ENCODE peak calls at places on chromosomes 3 and 15, in seven cellular contexts. One of them, this sample, is unnamed.

GRCh38 chr3:123067689-123068226 is 933 bp downstream of the PDIA5 start:
- DNase-seq in progenitor cell of endocrine pancreas: no peak
- DNase-seq in CD8-positive, alpha-beta T cell: no peak
- DNase-seq in HFFc6: no peak
- DNase-seq in mucosa of descending colon: no peak
- DNase-seq in AG04449: no peak
- DNase-seq in left ventricle myocardium inferior: no peak
- DNase-seq in this sample: no peak

GRCh38 chr3:101065962-101066361 is 72.7 kb upstream of the ABI3BP start:
- DNase-seq in HFFc6: peak; percentile 91
- DNase-seq in AG04449: peak; percentile 80
- DNase-seq in mucosa of descending colon: no peak
- DNase-seq in left ventricle myocardium inferior: no peak
- DNase-seq in CD8-positive, alpha-beta T cell: no peak
- DNase-seq in progenitor cell of endocrine pancreas: no peak
- DNase-seq in this sample: no peak

GRCh38 chr3:101646726-101647125 is 30.2 kb downstream of the ZBTB11 start:
- DNase-seq in CD8-positive, alpha-beta T cell: no peak
- DNase-seq in mucosa of descending colon: no peak
- DNase-seq in progenitor cell of endocrine pancreas: no peak
- DNase-seq in HFFc6: peak; percentile 44
- DNase-seq in left ventricle myocardium inferior: no peak
- DNase-seq in AG04449: no peak
- DNase-seq in this sample: no peak

GRCh38 chr3:157755254-157755653 is 252.0 kb upstream of the VEPH1 start:
- DNase-seq in mucosa of descending colon: no peak
- DNase-seq in AG04449: no peak
- DNase-seq in HFFc6: no peak
- DNase-seq in CD8-positive, alpha-beta T cell: no peak
- DNase-seq in left ventricle myocardium inferior: no peak
- DNase-seq in progenitor cell of endocrine pancreas: no peak
- DNase-seq in this sample: no peak

GRCh38 chr3:195140816-195141793 is 129.9 kb downstream of the XXYLT1 start:
- DNase-seq in progenitor cell of endocrine pancreas: no peak
- DNase-seq in CD8-positive, alpha-beta T cell: no peak
- DNase-seq in mucosa of descending colon: no peak
- DNase-seq in AG04449: no peak
- DNase-seq in left ventricle myocardium inferior: no peak
- DNase-seq in HFFc6: no peak
- DNase-seq in this sample: no peak

GRCh38 chr15:79243723-79244122 is 38.8 kb upstream of the ANKRD34C start:
- DNase-seq in progenitor cell of endocrine pancreas: no peak
- DNase-seq in mucosa of descending colon: no peak
- DNase-seq in AG04449: no peak
- DNase-seq in left ventricle myocardium inferior: peak; percentile 40
- DNase-seq in CD8-positive, alpha-beta T cell: no peak
- DNase-seq in HFFc6: no peak
- DNase-seq in this sample: no peak

GRCh38 chr15:52060511-52060910 is 41.5 kb downstream of the MAPK6 start:
- DNase-seq in CD8-positive, alpha-beta T cell: no peak
- DNase-seq in progenitor cell of endocrine pancreas: no peak
- DNase-seq in HFFc6: no peak
- DNase-seq in AG04449: no peak
- DNase-seq in mucosa of descending colon: no peak
- DNase-seq in left ventricle myocardium inferior: no peak
- DNase-seq in this sample: no peak

GRCh38 chr3:78894787-78895186 is 873.0 kb downstream of the ROBO1 start:
- DNase-seq in HFFc6: no peak
- DNase-seq in progenitor cell of endocrine pancreas: no peak
- DNase-seq in AG04449: no peak
- DNase-seq in CD8-positive, alpha-beta T cell: no peak
- DNase-seq in mucosa of descending colon: no peak
- DNase-seq in left ventricle myocardium inferior: no peak
- DNase-seq in this sample: no peak

GRCh38 chr3:38549486-38549885 is 53.3 kb downstream of the EXOG start:
- DNase-seq in HFFc6: no peak
- DNase-seq in progenitor cell of endocrine pancreas: no peak
- DNase-seq in CD8-positive, alpha-beta T cell: no peak
- DNase-seq in mucosa of descending colon: no peak
- DNase-seq in left ventricle myocardium inferior: no peak
- DNase-seq in AG04449: no peak
- DNase-seq in this sample: no peak

GRCh38 chr3:190721330-190721729 is 141.2 kb downstream of the GMNC start:
- DNase-seq in AG04449: no peak
- DNase-seq in CD8-positive, alpha-beta T cell: no peak
- DNase-seq in left ventricle myocardium inferior: no peak
- DNase-seq in mucosa of descending colon: no peak
- DNase-seq in HFFc6: no peak
- DNase-seq in progenitor cell of endocrine pancreas: no peak
- DNase-seq in this sample: no peak

GRCh38 chr3:73999501-73999900 is 374.8 kb upstream of the PDZRN3 start:
- DNase-seq in left ventricle myocardium inferior: no peak
- DNase-seq in AG04449: no peak
- DNase-seq in CD8-positive, alpha-beta T cell: no peak
- DNase-seq in progenitor cell of endocrine pancreas: no peak
- DNase-seq in mucosa of descending colon: no peak
- DNase-seq in HFFc6: peak; percentile 1
- DNase-seq in this sample: no peak

GRCh38 chr15:42239528-42240245 is 31.6 kb upstream of the VPS39 start:
- DNase-seq in AG04449: peak; percentile 19
- DNase-seq in mucosa of descending colon: no peak
- DNase-seq in progenitor cell of endocrine pancreas: no peak
- DNase-seq in left ventricle myocardium inferior: no peak
- DNase-seq in HFFc6: peak; percentile 2
- DNase-seq in CD8-positive, alpha-beta T cell: no peak
- DNase-seq in this sample: no peak

GRCh38 chr3:136263251-136263650 is 13.1 kb downstream of the PCCB start:
- DNase-seq in left ventricle myocardium inferior: no peak
- DNase-seq in progenitor cell of endocrine pancreas: no peak
- DNase-seq in mucosa of descending colon: no peak
- DNase-seq in CD8-positive, alpha-beta T cell: no peak
- DNase-seq in HFFc6: no peak
- DNase-seq in AG04449: no peak
- DNase-seq in this sample: no peak

GRCh38 chr3:59052803-59053411 is 3.1 kb upstream of the CFAP20DC start:
- DNase-seq in mucosa of descending colon: no peak
- DNase-seq in left ventricle myocardium inferior: no peak
- DNase-seq in AG04449: no peak
- DNase-seq in CD8-positive, alpha-beta T cell: no peak
- DNase-seq in HFFc6: peak; percentile 47
- DNase-seq in progenitor cell of endocrine pancreas: no peak
- DNase-seq in this sample: no peak

GRCh38 chr3:128505771-128506170 is 12.8 kb upstream of the GATA2 start:
- DNase-seq in AG04449: no peak
- DNase-seq in mucosa of descending colon: no peak
- DNase-seq in CD8-positive, alpha-beta T cell: no peak
- DNase-seq in left ventricle myocardium inferior: no peak
- DNase-seq in HFFc6: no peak
- DNase-seq in progenitor cell of endocrine pancreas: no peak
- DNase-seq in this sample: no peak

GRCh38 chr15:70087708-70088352 is 9.9 kb downstream of the TLE3 start:
- DNase-seq in CD8-positive, alpha-beta T cell: no peak
- DNase-seq in progenitor cell of endocrine pancreas: no peak
- DNase-seq in AG04449: no peak
- DNase-seq in left ventricle myocardium inferior: no peak
- DNase-seq in HFFc6: no peak
- DNase-seq in mucosa of descending colon: no peak
- DNase-seq in this sample: no peak

GRCh38 chr15:82044373-82045178 is 1.2 kb downstream of the MEX3B start:
- DNase-seq in progenitor cell of endocrine pancreas: peak; percentile 30
- DNase-seq in mucosa of descending colon: peak; percentile 55
- DNase-seq in CD8-positive, alpha-beta T cell: no peak
- DNase-seq in HFFc6: peak; percentile 47
- DNase-seq in left ventricle myocardium inferior: peak; percentile 44
- DNase-seq in AG04449: peak; percentile 36
- DNase-seq in this sample: peak; percentile 51

GRCh38 chr3:133478624-133479023 is 78.8 kb downstream of the BFSP2 start:
- DNase-seq in CD8-positive, alpha-beta T cell: no peak
- DNase-seq in progenitor cell of endocrine pancreas: no peak
- DNase-seq in AG04449: no peak
- DNase-seq in left ventricle myocardium inferior: no peak
- DNase-seq in HFFc6: no peak
- DNase-seq in mucosa of descending colon: no peak
- DNase-seq in this sample: no peak

GRCh38 chr15:83206387-83206970 is 1.1 kb downstream of the HDGFL3 start:
- DNase-seq in progenitor cell of endocrine pancreas: no peak
- DNase-seq in mucosa of descending colon: no peak
- DNase-seq in left ventricle myocardium inferior: no peak
- DNase-seq in HFFc6: no peak
- DNase-seq in AG04449: no peak
- DNase-seq in CD8-positive, alpha-beta T cell: no peak
- DNase-seq in this sample: no peak

GRCh38 chr15:63523306-63523990 is 19.1 kb downstream of the USP3 start:
- DNase-seq in CD8-positive, alpha-beta T cell: no peak
- DNase-seq in HFFc6: no peak
- DNase-seq in left ventricle myocardium inferior: no peak
- DNase-seq in AG04449: no peak
- DNase-seq in mucosa of descending colon: no peak
- DNase-seq in progenitor cell of endocrine pancreas: no peak
- DNase-seq in this sample: no peak

GRCh38 chr3:11172136-11172670 is 17.9 kb downstream of the HRH1 start:
- DNase-seq in HFFc6: no peak
- DNase-seq in mucosa of descending colon: no peak
- DNase-seq in progenitor cell of endocrine pancreas: no peak
- DNase-seq in CD8-positive, alpha-beta T cell: no peak
- DNase-seq in left ventricle myocardium inferior: no peak
- DNase-seq in AG04449: no peak
- DNase-seq in this sample: no peak

GRCh38 chr3:53162672-53163458 is 1.9 kb downstream of the PRKCD start:
- DNase-seq in mucosa of descending colon: peak; percentile 81
- DNase-seq in left ventricle myocardium inferior: no peak
- DNase-seq in CD8-positive, alpha-beta T cell: peak; percentile 33
- DNase-seq in HFFc6: no peak
- DNase-seq in progenitor cell of endocrine pancreas: no peak
- DNase-seq in AG04449: no peak
- DNase-seq in this sample: no peak

DNA sequence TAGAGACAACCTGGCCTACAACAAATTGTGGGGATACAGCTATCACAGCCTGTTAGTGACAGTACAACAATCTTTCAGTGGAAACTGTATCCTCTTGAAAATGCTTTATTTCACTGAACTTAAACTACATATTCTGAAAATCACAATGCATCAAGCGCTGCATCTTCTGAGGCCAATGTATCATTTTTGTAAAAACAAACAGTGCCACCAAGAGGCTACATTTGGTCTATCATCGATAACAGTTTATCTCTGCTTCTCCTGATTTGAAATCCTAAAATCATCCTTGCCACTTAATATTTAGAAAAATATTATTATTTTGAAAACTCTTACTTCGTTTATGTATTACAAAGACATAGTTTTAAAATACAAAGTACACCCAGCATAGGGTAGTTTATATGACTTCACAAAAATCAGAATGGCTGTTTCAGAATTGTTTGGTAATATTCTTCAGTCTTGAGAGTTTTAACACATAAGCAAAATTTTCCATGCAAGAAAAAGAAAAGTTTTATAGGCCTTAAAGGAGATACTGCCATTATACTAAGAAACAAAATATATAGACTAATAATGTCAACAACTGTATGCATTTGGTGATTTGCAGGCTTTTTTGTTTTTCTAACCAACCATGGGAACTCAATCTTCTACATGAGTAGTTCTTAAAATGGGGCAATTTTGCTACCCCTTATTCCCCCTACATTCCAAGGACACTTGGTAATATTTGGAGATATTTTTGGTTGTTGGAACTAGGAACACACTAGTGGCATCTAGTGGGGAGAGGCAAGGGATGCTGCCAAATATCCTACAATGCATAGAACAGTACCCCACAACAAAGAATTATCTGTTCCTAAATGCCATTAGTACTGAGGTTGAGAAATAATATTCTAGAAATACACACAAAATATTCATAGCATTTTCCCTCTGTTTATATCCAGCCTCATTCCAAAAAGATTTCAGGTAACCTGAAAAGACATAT is 42.3 kb downstream of the WDR72 start:
- DNase-seq in mucosa of descending colon: no peak
- DNase-seq in CD8-positive, alpha-beta T cell: no peak
- DNase-seq in AG04449: no peak
- DNase-seq in left ventricle myocardium inferior: no peak
- DNase-seq in HFFc6: no peak
- DNase-seq in progenitor cell of endocrine pancreas: no peak
- DNase-seq in this sample: no peak
- TF ChIP-seq CTCF in mucosa of descending colon: no peak
- TF ChIP-seq CTCF in CD8-positive, alpha-beta T cell: no peak
- TF ChIP-seq CTCF in AG04449: no peak
- TF ChIP-seq CTCF in left ventricle myocardium inferior: peak; percentile 50
- TF ChIP-seq CTCF in HFFc6: no peak
- TF ChIP-seq CTCF in progenitor cell of endocrine pancreas: peak; percentile 46
- TF ChIP-seq CTCF in this sample: peak; percentile 44

GRCh38 chr15:101413239-101413638 is 76.3 kb downstream of the PCSK6 start:
- DNase-seq in AG04449: no peak
- DNase-seq in left ventricle myocardium inferior: no peak
- DNase-seq in HFFc6: no peak
- DNase-seq in mucosa of descending colon: no peak
- DNase-seq in progenitor cell of endocrine pancreas: no peak
- DNase-seq in CD8-positive, alpha-beta T cell: no peak
- DNase-seq in this sample: no peak
- TF ChIP-seq CTCF in AG04449: no peak
- TF ChIP-seq CTCF in left ventricle myocardium inferior: no peak
- TF ChIP-seq CTCF in HFFc6: peak; percentile 47
- TF ChIP-seq CTCF in mucosa of descending colon: no peak
- TF ChIP-seq CTCF in progenitor cell of endocrine pancreas: peak; percentile 17
- TF ChIP-seq CTCF in CD8-positive, alpha-beta T cell: no peak
- TF ChIP-seq CTCF in this sample: no peak

DNA sequence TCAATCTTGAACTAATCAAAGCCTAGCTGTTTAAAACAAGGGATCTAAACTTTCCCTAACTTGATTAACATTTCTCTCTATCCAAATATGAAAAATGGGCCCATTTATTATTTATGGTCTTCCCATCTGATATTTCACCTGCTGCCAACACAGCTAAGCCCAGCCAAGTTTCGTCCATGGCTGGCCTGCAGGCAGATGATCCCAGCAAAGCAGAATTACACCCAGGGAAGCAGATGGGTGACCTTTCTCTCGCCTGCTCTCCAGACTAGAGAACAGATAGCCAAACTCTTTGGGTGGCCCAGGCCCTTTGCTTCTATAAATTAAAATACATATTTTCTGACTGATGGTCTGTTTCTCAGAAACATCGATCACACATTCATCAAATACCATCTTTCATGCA is 1038.8 kb downstream of the AGBL1 start:
- DNase-seq in HFFc6: no peak
- DNase-seq in mucosa of descending colon: no peak
- DNase-seq in left ventricle myocardium inferior: no peak
- DNase-seq in progenitor cell of endocrine pancreas: no peak
- DNase-seq in AG04449: no peak
- DNase-seq in CD8-positive, alpha-beta T cell: no peak
- DNase-seq in this sample: no peak
- TF ChIP-seq CTCF in HFFc6: no peak
- TF ChIP-seq CTCF in mucosa of descending colon: no peak
- TF ChIP-seq CTCF in left ventricle myocardium inferior: no peak
- TF ChIP-seq CTCF in progenitor cell of endocrine pancreas: no peak
- TF ChIP-seq CTCF in AG04449: no peak
- TF ChIP-seq CTCF in CD8-positive, alpha-beta T cell: no peak
- TF ChIP-seq CTCF in this sample: no peak

DNA sequence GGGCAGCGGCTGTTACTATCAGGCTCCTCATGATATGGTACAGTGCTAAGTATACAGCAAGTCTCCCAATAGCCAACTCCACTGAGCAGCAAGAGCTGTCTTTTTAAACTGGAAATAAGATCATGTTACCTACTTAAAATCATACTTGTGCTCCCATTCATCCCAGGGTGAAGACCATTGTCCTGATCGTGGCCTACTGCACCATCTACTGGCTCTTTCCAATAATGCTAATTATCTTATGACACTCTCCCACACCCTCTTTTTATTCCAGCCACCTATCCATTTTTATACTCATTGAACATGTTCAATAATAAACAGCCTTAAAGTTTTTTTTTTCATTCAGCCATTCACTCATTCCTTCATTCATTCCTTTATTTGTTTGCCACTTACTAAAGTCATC is 117.7 kb downstream of the GBE1 start:
- DNase-seq in CD8-positive, alpha-beta T cell: no peak
- DNase-seq in HFFc6: peak; percentile 40
- DNase-seq in left ventricle myocardium inferior: no peak
- DNase-seq in AG04449: peak; percentile 5
- DNase-seq in mucosa of descending colon: no peak
- DNase-seq in progenitor cell of endocrine pancreas: no peak
- DNase-seq in this sample: no peak
- TF ChIP-seq CTCF in CD8-positive, alpha-beta T cell: no peak
- TF ChIP-seq CTCF in HFFc6: peak; percentile 70
- TF ChIP-seq CTCF in left ventricle myocardium inferior: peak; percentile 53
- TF ChIP-seq CTCF in AG04449: peak; percentile 12
- TF ChIP-seq CTCF in mucosa of descending colon: no peak
- TF ChIP-seq CTCF in progenitor cell of endocrine pancreas: peak; percentile 37
- TF ChIP-seq CTCF in this sample: peak; percentile 34